ENCODE peak calls at places on chromosomes 16 and 17, in eight cellular contexts. K is ovary, S is vagina, F is fibroblast of lung, G is H9, X is stomach, A is kidney, I is cardiac muscle cell. Z is an unnamed sample.

GRCh38 chr17:50779747-50780363 is 12.5 kb upstream of the ANKRD40CL start:
- DNase-seq in K (no peak), S (no peak), F (no peak), G (no peak), X (no peak), A (no peak), I (no peak), Z (no peak)

GRCh38 chr16:82524939-82525338 is 101.8 kb upstream of the CDH13 start:
- DNase-seq in K (no peak), S (no peak), F (no peak), G (no peak), X (no peak), A (no peak), I (no peak), Z (no peak)

GRCh38 chr17:58538801-58539410 is 24.5 kb upstream of the MTMR4 start:
- DNase-seq in K (no peak), S (no peak), F (no peak), G (peak), X (no peak), A (no peak), I (peak), Z (no peak)

GRCh38 chr17:17355426-17355825 is 52.3 kb downstream of the NT5M start:
- DNase-seq in K (no peak), S (no peak), F (no peak), G (no peak), X (no peak), A (no peak), I (no peak), Z (no peak)

GRCh38 chr17:73228748-73229236 is 32.9 kb downstream of the CPSF4L start:
- DNase-seq in K (no peak), S (no peak), F (peak), G (no peak), X (peak), A (no peak), I (peak), Z (peak)

GRCh38 chr17:73628642-73629552 is 15.3 kb downstream of the SDK2 start:
- DNase-seq in K (no peak), S (no peak), F (no peak), G (no peak), X (no peak), A (no peak), I (no peak), Z (peak)

GRCh38 chr17:12789976-12790805 is 893 bp downstream of the ARHGAP44 start:
- DNase-seq in K (peak), S (no peak), F (no peak), G (peak), X (peak), A (peak), I (peak), Z (no peak)

GRCh38 chr17:68580236-68580903 is 20.8 kb downstream of the FAM20A start:
- DNase-seq in K (peak), S (no peak), F (peak), G (no peak), X (no peak), A (no peak), I (peak), Z (peak)

GRCh38 chr16:54817432-54817831 is 113.2 kb upstream of the IRX5 start:
- DNase-seq in K (no peak), S (no peak), F (no peak), G (peak), X (peak), A (no peak), I (peak), Z (no peak)

GRCh38 chr17:50538549-50539410 is 6.2 kb downstream of the EPN3 start:
- DNase-seq in K (no peak), S (no peak), F (no peak), G (peak), X (no peak), A (peak), I (no peak), Z (no peak)

GRCh38 chr17:55825213-55825612 is 74.4 kb downstream of the PCTP start:
- DNase-seq in K (no peak), S (no peak), F (no peak), G (no peak), X (no peak), A (no peak), I (no peak), Z (no peak)

GRCh38 chr16:66741131-66741900 is 10.1 kb downstream of the DYNC1LI2 start:
- DNase-seq in K (peak), S (no peak), F (peak), G (no peak), X (peak), A (peak), I (peak), Z (peak)

GRCh38 chr17:48832491-48832890 is 1.7 kb downstream of the CALCOCO2 start:
- DNase-seq in K (no peak), S (no peak), F (no peak), G (no peak), X (no peak), A (no peak), I (no peak), Z (no peak)

GRCh38 chr17:27569257-27569722 is 61.7 kb upstream of the LGALS9 start:
- DNase-seq in K (no peak), S (no peak), F (peak), G (peak), X (no peak), A (peak), I (peak), Z (peak)
- TF ChIP-seq CTCF in K (no peak), S (no peak), F (peak), G (peak), X (no peak), A (peak), I (peak), Z (peak)

DNA sequence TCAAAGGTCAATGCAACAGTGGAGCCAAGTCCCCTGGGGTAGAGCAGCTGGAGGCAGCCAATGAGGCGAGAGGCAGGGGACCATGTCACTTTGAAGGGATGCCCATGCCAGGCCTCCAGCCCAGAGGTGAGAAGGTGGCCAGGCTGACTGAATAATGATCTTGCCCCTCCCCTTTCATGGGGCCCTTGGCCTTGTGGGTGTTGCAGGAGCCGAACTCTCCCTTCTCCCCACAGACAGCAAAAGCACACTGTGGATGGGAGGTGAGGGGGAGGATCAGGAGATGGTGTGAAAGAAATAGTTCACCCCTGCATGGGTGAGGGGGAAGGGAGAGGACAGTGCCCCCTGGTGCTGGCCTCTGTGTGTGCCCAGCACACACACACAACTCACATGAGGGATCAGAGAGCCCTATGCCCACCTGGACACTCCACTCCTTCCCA is 15.8 kb upstream of the TBX21 start:
- DNase-seq in K (no peak), S (no peak), F (no peak), G (no peak), X (no peak), A (no peak), I (no peak), Z (no peak)
- TF ChIP-seq CTCF in K (no peak), S (no peak), F (peak), G (peak), X (no peak), A (peak), I (peak), Z (no peak)

DNA sequence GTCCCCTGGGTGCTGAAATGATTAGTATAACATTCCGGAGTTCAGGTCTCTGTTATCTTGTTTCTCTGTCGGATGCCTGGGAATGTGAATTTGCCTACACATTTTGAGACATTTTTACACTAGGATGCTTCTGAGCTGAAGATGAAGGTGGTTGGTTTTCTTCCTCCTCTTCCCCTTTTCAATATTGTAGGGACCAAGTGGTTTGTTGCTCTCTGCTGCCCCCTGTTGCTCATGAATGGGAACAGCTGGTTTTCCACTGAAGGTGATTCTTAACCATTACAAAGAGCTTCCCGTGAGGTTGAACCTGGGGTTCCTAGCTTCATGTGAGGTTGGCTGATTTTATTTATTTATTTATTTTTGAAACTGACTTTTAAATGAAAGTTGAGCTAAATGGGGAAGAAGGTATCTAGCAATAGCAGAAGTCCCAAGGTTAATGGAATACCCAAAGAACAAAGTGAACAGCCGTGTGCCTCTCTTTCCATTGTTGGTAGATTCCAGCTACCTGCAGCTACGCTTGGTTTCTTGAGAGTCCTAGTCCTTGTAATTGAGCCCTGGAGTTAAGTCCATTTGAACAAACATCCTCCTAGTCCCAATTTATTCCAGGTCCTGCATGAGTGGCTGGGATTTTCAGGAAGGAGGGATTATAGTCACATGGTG is 983.9 kb upstream of the EEF2KMT start:
- DNase-seq in K (no peak), S (no peak), F (no peak), G (peak), X (no peak), A (no peak), I (no peak), Z (no peak)
- TF ChIP-seq CTCF in K (no peak), S (no peak), F (peak), G (peak), X (no peak), A (peak), I (peak), Z (peak)

GRCh38 chr16:13896543-13897182 is 23.3 kb upstream of the ERCC4 start:
- DNase-seq in K (no peak), S (no peak), F (peak), G (no peak), X (no peak), A (no peak), I (peak), Z (no peak)
- TF ChIP-seq CTCF in K (no peak), S (no peak), F (peak), G (peak), X (no peak), A (no peak), I (peak), Z (no peak)

Z was measured in psoas muscle.